ENCODE peak calls at places on chromosomes 5 and 9, in six cellular contexts. A, K, U, Z, M and R are unnamed samples.

GRCh38 chr5:137501226-137501625 is 2.1 kb upstream of the SPOCK1 start:
- DNase-seq in A (no peak), K (no peak), U (no peak), Z (no peak), M (no peak), R (no peak)

GRCh38 chr5:178338126-178338749 is 105.6 kb upstream of the PHYKPL start:
- DNase-seq in A (no peak), K (no peak), U (no peak), Z (no peak), M (no peak), R (no peak)

GRCh38 chr5:416636-416960 is 26.4 kb upstream of the EXOC3 start:
- DNase-seq in A (no peak), K (no peak), U (no peak), Z (no peak), M (no peak), R (no peak)

GRCh38 chr9:27990524-27990923 is 417.2 kb upstream of the C9orf72 start:
- DNase-seq in A (no peak), K (no peak), U (no peak), Z (no peak), M (no peak), R (no peak)

GRCh38 chr5:95382843-95383242 is 8.3 kb upstream of the FAM81B start:
- DNase-seq in A (no peak), K (no peak), U (peak; percentile 60), Z (no peak), M (peak; percentile 59), R (no peak)

GRCh38 chr9:37969130-37969529 is 65.2 kb upstream of the SLC25A51 start:
- DNase-seq in A (no peak), K (no peak), U (no peak), Z (no peak), M (no peak), R (no peak)

GRCh38 chr9:135512241-135512603 is 9.0 kb upstream of the LCN1 start:
- DNase-seq in A (no peak), K (no peak), U (no peak), Z (no peak), M (no peak), R (no peak)

GRCh38 chr9:13478637-13479036 is 199.1 kb upstream of the MPDZ start:
- DNase-seq in A (no peak), K (no peak), U (no peak), Z (no peak), M (no peak), R (no peak)

GRCh38 chr9:123684393-123685149 is 245.4 kb downstream of the DENND1A start:
- DNase-seq in A (no peak), K (no peak), U (no peak), Z (no peak), M (no peak), R (no peak)

GRCh38 chr5:173554989-173555705 is 61.3 kb downstream of the BOD1 start:
- DNase-seq in A (no peak), K (no peak), U (no peak), Z (no peak), M (no peak), R (no peak)